ENCODE peak calls at places on chromosomes 13 and 19, in five cellular contexts. One of them, this sample, is unnamed.

GRCh38 chr13:76638160-76638559 is 248.0 kb downstream of the KCTD12 start:
- DNase-seq in HepG2: no peak
- DNase-seq in H1: no peak
- DNase-seq in HCT116: no peak
- DNase-seq in K562: no peak
- DNase-seq in this sample: no peak

GRCh38 chr19:4807188-4807587 is 15.7 kb downstream of the FEM1A start:
- DNase-seq in HepG2: no peak
- DNase-seq in H1: no peak
- DNase-seq in HCT116: no peak
- DNase-seq in K562: no peak
- DNase-seq in this sample: no peak

GRCh38 chr13:110574161-110574560 is 12.6 kb upstream of the RAB20 start:
- DNase-seq in HepG2: no peak
- DNase-seq in H1: no peak
- DNase-seq in HCT116: no peak
- DNase-seq in K562: no peak
- DNase-seq in this sample: no peak

GRCh38 chr13:28493740-28494536 is 990 bp downstream of the FLT1 start:
- DNase-seq in HepG2: no peak
- DNase-seq in H1: no peak
- DNase-seq in HCT116: no peak
- DNase-seq in K562: no peak
- DNase-seq in this sample: no peak

GRCh38 chr13:112740502-112741131 is 50.8 kb downstream of the ATP11A start:
- DNase-seq in HepG2: no peak
- DNase-seq in H1: no peak
- DNase-seq in HCT116: no peak
- DNase-seq in K562: peak
- DNase-seq in this sample: no peak

GRCh38 chr13:105276571-105276970 is 1258.9 kb downstream of the EFNB2 start:
- DNase-seq in HepG2: no peak
- DNase-seq in H1: no peak
- DNase-seq in HCT116: no peak
- DNase-seq in K562: no peak
- DNase-seq in this sample: no peak

GRCh38 chr19:28553764-28554163 is 659.2 kb downstream of the UQCRFS1 start:
- DNase-seq in HepG2: no peak
- DNase-seq in H1: no peak
- DNase-seq in HCT116: no peak
- DNase-seq in K562: no peak
- DNase-seq in this sample: no peak

GRCh38 chr13:113493315-113493951 is 2.9 kb upstream of the DCUN1D2 start:
- DNase-seq in HepG2: peak
- DNase-seq in H1: no peak
- DNase-seq in HCT116: peak
- DNase-seq in K562: peak
- DNase-seq in this sample: peak

GRCh38 chr13:30830638-30830965 is 75.5 kb upstream of the MEDAG start:
- DNase-seq in HepG2: no peak
- DNase-seq in H1: no peak
- DNase-seq in HCT116: peak
- DNase-seq in K562: no peak
- DNase-seq in this sample: no peak

GRCh38 chr13:27151798-27152599 is 19.6 kb downstream of the USP12 start:
- DNase-seq in HepG2: peak
- DNase-seq in H1: no peak
- DNase-seq in HCT116: no peak
- DNase-seq in K562: no peak
- DNase-seq in this sample: no peak

GRCh38 chr13:41694902-41695301 is 237.6 kb downstream of the RGCC start:
- DNase-seq in HepG2: no peak
- DNase-seq in H1: no peak
- DNase-seq in HCT116: peak
- DNase-seq in K562: no peak
- DNase-seq in this sample: peak

GRCh38 chr19:21434967-21435544 is 38.1 kb downstream of the ZNF493 start:
- DNase-seq in HepG2: no peak
- DNase-seq in H1: no peak
- DNase-seq in HCT116: no peak
- DNase-seq in K562: no peak
- DNase-seq in this sample: no peak

GRCh38 chr19:48991823-48992570 is 1.1 kb downstream of the GYS1 start:
- DNase-seq in HepG2: no peak
- DNase-seq in H1: no peak
- DNase-seq in HCT116: no peak
- DNase-seq in K562: peak
- DNase-seq in this sample: no peak

GRCh38 chr13:52118095-52118494 is 10.8 kb downstream of the NEK5 start:
- DNase-seq in HepG2: no peak
- DNase-seq in H1: no peak
- DNase-seq in HCT116: no peak
- DNase-seq in K562: no peak
- DNase-seq in this sample: no peak

GRCh38 chr19:38686530-38686888 is 39.1 kb downstream of the ACTN4 start:
- DNase-seq in HepG2: no peak
- DNase-seq in H1: no peak
- DNase-seq in HCT116: no peak
- DNase-seq in K562: peak
- DNase-seq in this sample: peak

GRCh38 chr13:113275387-113275786 is 21.7 kb upstream of the LAMP1 start:
- DNase-seq in HepG2: peak
- DNase-seq in H1: no peak
- DNase-seq in HCT116: peak
- DNase-seq in K562: peak
- DNase-seq in this sample: no peak

GRCh38 chr19:8666814-8667405 is 31.7 kb downstream of the ACTL9 start:
- DNase-seq in HepG2: no peak
- DNase-seq in H1: no peak
- DNase-seq in HCT116: no peak
- DNase-seq in K562: no peak
- DNase-seq in this sample: no peak

GRCh38 chr13:90355162-90355751 is 992.2 kb upstream of the MIR17HG start:
- DNase-seq in HepG2: no peak
- DNase-seq in H1: no peak
- DNase-seq in HCT116: no peak
- DNase-seq in K562: no peak
- DNase-seq in this sample: no peak

GRCh38 chr13:92602560-92602959 is 624.0 kb upstream of the GPC6 start:
- DNase-seq in HepG2: no peak
- DNase-seq in H1: no peak
- DNase-seq in HCT116: no peak
- DNase-seq in K562: no peak
- DNase-seq in this sample: no peak

GRCh38 chr19:35671818-35672217 is 5.5 kb downstream of the UPK1A start:
- DNase-seq in HepG2: peak
- DNase-seq in H1: no peak
- DNase-seq in HCT116: no peak
- DNase-seq in K562: peak
- DNase-seq in this sample: no peak

GRCh38 chr13:25118371-25118770 is 22.4 kb downstream of the PABPC3 start:
- DNase-seq in HepG2: no peak
- DNase-seq in H1: no peak
- DNase-seq in HCT116: no peak
- DNase-seq in K562: no peak
- DNase-seq in this sample: no peak

GRCh38 chr13:75049936-75050335 is 432.0 kb downstream of the TBC1D4 start:
- DNase-seq in HepG2: no peak
- DNase-seq in H1: no peak
- DNase-seq in HCT116: no peak
- DNase-seq in K562: no peak
- DNase-seq in this sample: no peak

GRCh38 chr19:10998045-10998533 is 37.3 kb downstream of the SMARCA4 start:
- DNase-seq in HepG2: peak
- DNase-seq in H1: no peak
- DNase-seq in HCT116: no peak
- DNase-seq in K562: no peak
- DNase-seq in this sample: no peak

GRCh38 chr19:16037424-16038195 is 38.7 kb upstream of the TPM4 start:
- DNase-seq in HepG2: no peak
- DNase-seq in H1: no peak
- DNase-seq in HCT116: no peak
- DNase-seq in K562: no peak
- DNase-seq in this sample: no peak

GRCh38 chr19:35135389-35135909 is 590 bp upstream of the LGI4 start:
- DNase-seq in HepG2: peak
- DNase-seq in H1: no peak
- DNase-seq in HCT116: peak
- DNase-seq in K562: peak
- DNase-seq in this sample: no peak

GRCh38 chr13:44768233-44768632 is 192.1 kb upstream of the TSC22D1 start:
- DNase-seq in HepG2: no peak
- DNase-seq in H1: no peak
- DNase-seq in HCT116: no peak
- DNase-seq in K562: no peak
- DNase-seq in this sample: peak

GRCh38 chr13:44273991-44274810 is 99.4 kb upstream of the SERP2 start:
- DNase-seq in HepG2: no peak
- DNase-seq in H1: no peak
- DNase-seq in HCT116: no peak
- DNase-seq in K562: no peak
- DNase-seq in this sample: no peak

GRCh38 chr13:21884965-21885567 is 214.2 kb downstream of the FGF9 start:
- DNase-seq in HepG2: no peak
- DNase-seq in H1: no peak
- DNase-seq in HCT116: no peak
- DNase-seq in K562: no peak
- DNase-seq in this sample: no peak

GRCh38 chr13:46797468-46798237 is 692 bp upstream of the ESD start:
- DNase-seq in HepG2: peak
- DNase-seq in H1: no peak
- DNase-seq in HCT116: no peak
- DNase-seq in K562: no peak
- DNase-seq in this sample: no peak

GRCh38 chr13:46799139-46799538 is 2.2 kb upstream of the ESD start:
- DNase-seq in HepG2: peak
- DNase-seq in H1: no peak
- DNase-seq in HCT116: no peak
- DNase-seq in K562: no peak
- DNase-seq in this sample: no peak

GRCh38 chr13:46796515-46797467 is at the start of gene ESD:
- DNase-seq in HepG2: peak
- DNase-seq in H1: peak
- DNase-seq in HCT116: peak
- DNase-seq in K562: peak
- DNase-seq in this sample: peak

GRCh38 chr13:46796129-46796514 is 839 bp downstream of the ESD start:
- DNase-seq in HepG2: no peak
- DNase-seq in H1: no peak
- DNase-seq in HCT116: no peak
- DNase-seq in K562: no peak
- DNase-seq in this sample: no peak

DNA sequence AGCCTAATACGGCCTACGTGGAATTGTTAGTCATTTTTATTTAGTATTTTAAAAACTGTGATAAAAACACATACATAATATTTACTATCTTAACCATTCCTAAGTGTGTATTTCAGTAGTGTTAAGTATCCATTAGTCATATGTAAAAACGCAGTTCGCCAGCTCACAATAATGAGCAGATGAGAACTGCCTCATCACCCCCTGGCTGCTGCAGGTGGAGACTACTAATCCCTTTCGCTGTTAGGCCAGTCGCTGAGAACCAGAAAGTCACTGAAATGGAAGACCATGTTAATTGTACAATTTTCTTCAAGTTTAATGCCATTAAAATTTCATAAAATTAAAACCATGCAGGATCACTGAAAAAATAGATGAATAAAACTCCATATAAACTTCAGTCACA is 1.6 kb downstream of the ESD start:
- DNase-seq in HepG2: no peak
- DNase-seq in H1: no peak
- DNase-seq in HCT116: no peak
- DNase-seq in K562: peak
- DNase-seq in this sample: no peak
- H3K27ac ChIP-seq in HepG2: no peak
- H3K27ac ChIP-seq in H1: no peak
- H3K27ac ChIP-seq in HCT116: no peak
- H3K27ac ChIP-seq in K562: no peak
- H3K27ac ChIP-seq in this sample: no peak

DNA sequence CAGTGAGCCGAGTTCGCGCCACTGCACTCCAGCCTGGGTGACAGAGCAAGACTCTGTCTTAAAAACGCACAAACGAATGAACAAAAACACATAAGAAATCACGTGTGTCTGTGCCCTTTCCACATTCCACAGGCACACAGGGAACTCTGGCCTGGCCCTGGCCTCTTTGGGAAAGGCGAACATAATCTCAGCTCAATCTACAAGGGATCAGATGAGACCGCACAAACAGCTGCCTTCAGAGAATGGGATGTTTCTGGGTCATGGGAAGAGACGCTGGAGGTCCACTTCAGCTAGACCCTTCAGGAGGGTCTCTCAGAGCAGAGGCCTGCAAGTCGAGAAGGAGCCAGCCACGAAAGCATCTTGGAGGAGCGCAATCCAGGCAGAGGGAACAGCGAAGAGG is 6.3 kb upstream of the CRTC1 start:
- DNase-seq in HepG2: no peak
- DNase-seq in H1: no peak
- DNase-seq in HCT116: no peak
- DNase-seq in K562: no peak
- DNase-seq in this sample: no peak
- TF ChIP-seq ATF3 in HepG2: no peak
- TF ChIP-seq ATF3 in H1: no peak
- TF ChIP-seq ATF3 in HCT116: no peak
- TF ChIP-seq ATF3 in K562: no peak
- TF ChIP-seq ATF3 in this sample: no peak

GRCh38 chr13:48487968-48488367 is 44.9 kb downstream of the RCBTB2 start:
- DNase-seq in HepG2: no peak
- DNase-seq in H1: no peak
- DNase-seq in HCT116: no peak
- DNase-seq in K562: no peak
- DNase-seq in this sample: no peak
- H3K4me3 ChIP-seq in HepG2: no peak
- H3K4me3 ChIP-seq in H1: no peak
- H3K4me3 ChIP-seq in HCT116: no peak
- H3K4me3 ChIP-seq in K562: no peak
- H3K4me3 ChIP-seq in this sample: no peak

DNA sequence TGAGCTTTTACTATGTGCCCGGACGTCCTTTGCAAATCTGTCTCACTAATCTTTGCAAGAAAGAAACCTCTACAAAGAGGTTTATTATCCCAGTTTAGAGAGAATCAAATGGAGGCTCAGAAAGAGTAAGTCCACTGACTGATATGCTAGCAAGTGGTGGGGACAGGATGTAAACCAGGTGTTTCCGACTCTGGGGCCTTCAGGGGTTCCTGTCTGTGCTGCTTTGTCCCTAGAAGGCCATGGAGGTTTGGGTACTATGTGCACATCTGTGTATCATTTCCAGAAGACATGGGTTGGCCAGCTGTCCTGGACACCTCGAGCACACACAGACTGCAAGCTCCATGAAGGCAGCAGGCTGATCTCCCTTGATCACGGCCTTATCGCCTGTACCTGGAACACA is 1.2 kb upstream of the KPTN start:
- DNase-seq in HepG2: no peak
- DNase-seq in H1: no peak
- DNase-seq in HCT116: no peak
- DNase-seq in K562: no peak
- DNase-seq in this sample: no peak
- H3K27ac ChIP-seq in HepG2: no peak
- H3K27ac ChIP-seq in H1: no peak
- H3K27ac ChIP-seq in HCT116: peak
- H3K27ac ChIP-seq in K562: no peak
- H3K27ac ChIP-seq in this sample: peak

GRCh38 chr13:106490177-106490576 is 45.3 kb downstream of the EFNB2 start:
- DNase-seq in HepG2: no peak
- DNase-seq in H1: no peak
- DNase-seq in HCT116: no peak
- DNase-seq in K562: no peak
- DNase-seq in this sample: no peak
- TF ChIP-seq ATF3 in HepG2: no peak
- TF ChIP-seq ATF3 in H1: no peak
- TF ChIP-seq ATF3 in HCT116: no peak
- TF ChIP-seq ATF3 in K562: no peak
- TF ChIP-seq ATF3 in this sample: no peak

This sample was measured in GM12878.